ENCODE peak calls at places on chromosomes 12 and 14, in seven cellular contexts. L is neural progenitor cell, J is tibial nerve, E is prostate gland, X is keratinocyte, B is HCT116, R is colonic mucosa. O is an unnamed sample.

GRCh38 chr12:110965574-110965973 is 45.2 kb upstream of the MYL2 start:
- DNase-seq in X (no peak), J (no peak), B (no peak), L (no peak), R (no peak), E (no peak), O (no peak)

GRCh38 chr14:90556050-90556477 is 159.2 kb downstream of the CALM1 start:
- DNase-seq in B (no peak), E (no peak), J (no peak), X (no peak), R (peak; percentile 23), L (peak; percentile 83), O (peak; percentile 57)

GRCh38 chr12:51821423-51822260 is 26.9 kb downstream of the FIGNL2 start:
- DNase-seq in B (no peak), E (no peak), X (no peak), L (peak; percentile 66), J (no peak), R (no peak), O (no peak)

GRCh38 chr14:76867536-76868452 is 41.6 kb downstream of the LRRC74A start:
- DNase-seq in X (no peak), R (no peak), E (no peak), L (no peak), B (no peak), J (no peak), O (peak; percentile 38)

GRCh38 chr12:127191124-127191523 is 1075.8 kb upstream of the TMEM132C start:
- DNase-seq in R (no peak), B (no peak), L (no peak), X (peak; percentile 17), J (no peak), E (no peak), O (no peak)

GRCh38 chr14:50312734-50313054 is 570 bp downstream of the DMAC2L start:
- DNase-seq in L (no peak), B (no peak), E (peak; percentile 61), R (no peak), J (peak; percentile 18), X (no peak), O (no peak)

GRCh38 chr12:5428332-5429221 is 3.3 kb upstream of the NTF3 start:
- DNase-seq in R (no peak), B (no peak), J (no peak), L (peak; percentile 70), X (no peak), E (no peak), O (no peak)

GRCh38 chr12:6831450-6831995 is 3.3 kb downstream of the P3H3 start:
- DNase-seq in X (no peak), B (no peak), E (no peak), L (no peak), R (no peak), J (no peak), O (no peak)

GRCh38 chr12:124906606-124907261 is 7.7 kb downstream of the UBC start:
- DNase-seq in E (peak; percentile 96), B (peak; percentile 94), J (peak; percentile 100), R (peak; percentile 99), X (no peak), L (peak; percentile 90), O (peak; percentile 94)

GRCh38 chr12:20415013-20415412 is 46.7 kb downstream of the PDE3A start:
- DNase-seq in J (no peak), B (no peak), L (no peak), E (no peak), X (no peak), R (no peak), O (no peak)
- H3K27ac ChIP-seq in J (no peak overlapping the region), B (no peak overlapping the region), L (no peak overlapping the region), E (no peak overlapping the region), X (no peak overlapping the region), R (no peak overlapping the region), O (no peak overlapping the region)

DNA sequence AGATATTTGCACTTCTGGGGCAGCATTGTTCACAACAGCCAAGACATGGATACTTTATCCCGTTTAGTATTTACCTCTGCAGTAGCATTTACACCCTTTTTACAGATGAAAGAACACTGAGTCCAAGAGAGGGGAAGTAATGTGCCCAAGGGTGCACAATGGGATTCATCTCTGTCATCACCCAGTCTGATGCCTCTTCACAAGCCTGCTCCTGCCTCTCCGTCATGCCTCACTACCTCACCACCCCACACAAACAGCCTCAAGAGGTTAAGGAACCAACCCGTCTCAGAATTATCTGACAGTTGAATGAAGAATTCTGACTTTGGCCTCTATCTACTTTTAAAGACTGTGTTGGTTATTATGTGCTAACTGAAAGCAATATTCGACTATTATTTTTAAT is 368.4 kb downstream of the ATP23 start:
- DNase-seq in J (no peak), B (no peak), E (no peak), L (no peak), R (no peak), X (no peak), O (no peak)
- H3K27ac ChIP-seq in J (no peak overlapping the region), B (no peak overlapping the region), E (no peak overlapping the region), L (no peak overlapping the region), R (no peak overlapping the region), X (peak overlapping the region; percentile 51), O (no peak overlapping the region)

DNA sequence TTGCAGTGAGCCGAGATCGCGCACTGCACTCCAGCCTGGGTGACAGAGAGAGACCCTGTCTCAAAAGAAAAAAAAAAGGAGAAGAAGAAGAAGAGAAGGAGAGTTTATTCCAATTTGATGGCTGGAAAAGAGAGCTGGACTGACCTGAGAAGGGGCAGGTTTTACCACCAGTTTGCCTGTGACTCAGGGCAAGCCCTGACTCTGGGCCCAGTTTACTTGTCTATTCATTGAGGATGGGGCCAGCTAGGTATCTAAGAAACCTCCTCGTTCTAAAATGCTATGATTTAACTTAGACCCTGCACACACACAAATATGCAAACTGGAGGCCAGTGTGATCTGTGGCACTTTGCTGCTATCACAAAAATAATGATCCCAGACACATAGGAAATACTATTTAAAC is 155.0 kb downstream of the FOXN3 start:
- DNase-seq in J (no peak), X (no peak), E (no peak), B (no peak), R (no peak), L (no peak), O (no peak)
- H3K27ac ChIP-seq in J (no peak overlapping the region), X (no peak overlapping the region), E (no peak overlapping the region), B (no peak overlapping the region), R (no peak overlapping the region), L (no peak overlapping the region), O (no peak overlapping the region)

GRCh38 chr14:62006116-62006737 is 244.0 kb downstream of the SNAPC1 start:
- DNase-seq in E (no peak), X (no peak), L (no peak), J (no peak), B (no peak), R (no peak), O (no peak)
- H3K27ac ChIP-seq in E (no peak overlapping the region), X (no peak overlapping the region), L (no peak overlapping the region), J (no peak overlapping the region), B (no peak overlapping the region), R (no peak overlapping the region), O (no peak overlapping the region)

DNA sequence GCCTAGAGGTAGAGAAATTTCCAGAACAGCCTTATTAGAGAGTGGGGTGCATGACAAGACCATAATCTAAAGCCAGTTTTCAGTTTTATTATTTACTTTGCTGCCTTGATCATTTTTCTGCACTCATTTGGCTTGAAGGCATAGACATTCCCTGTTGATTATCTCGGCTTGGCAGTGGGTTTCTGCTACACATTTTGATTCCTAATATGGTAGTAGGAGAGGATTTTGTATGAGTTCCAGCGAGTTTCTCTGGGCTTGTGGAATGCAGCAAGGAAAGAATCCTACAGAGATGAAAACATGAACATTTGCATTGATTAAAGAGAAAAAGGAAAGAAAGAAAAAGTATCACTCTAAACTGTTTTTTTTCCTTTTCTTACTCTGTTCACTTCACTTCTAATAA is 281.2 kb downstream of the PAWR start:
- DNase-seq in J (no peak), L (no peak), X (no peak), E (no peak), B (no peak), R (no peak), O (no peak)
- H3K27ac ChIP-seq in J (peak overlapping the region; percentile 44), L (no peak overlapping the region), X (no peak overlapping the region), E (peak overlapping the region; percentile 34), B (no peak overlapping the region), R (peak overlapping the region; percentile 9), O (peak overlapping the region; percentile 47)

O was measured in stomach.